ENCODE peak calls at places on chromosomes 4 and X, in nine cellular contexts. One of them, this sample, is unnamed.

GRCh38 chr4:54525602-54526001 is 132.2 kb upstream of the KIT start:
- DNase-seq in NCI-H1105: no peak
- DNase-seq in RPMI7951: peak; percentile 94
- DNase-seq in RCC 7860: peak; percentile 89
- DNase-seq in foreskin fibroblast: peak; percentile 79
- DNase-seq in NCI-H446: no peak
- DNase-seq in stimulated activated CD4-positive, alpha-beta T cell treated with anti-CD3 and anti-CD28 coated beads, Interleukin-2, amount 100 ng/mL, for 24 hours: no peak
- DNase-seq in mesenchymal stem cell: peak; percentile 60
- DNase-seq in BJ: peak; percentile 86
- DNase-seq in this sample: no peak

GRCh38 chr4:54872246-54872645 is 214.5 kb downstream of the KIT start:
- DNase-seq in NCI-H1105: no peak
- DNase-seq in RPMI7951: peak; percentile 23
- DNase-seq in RCC 7860: no peak
- DNase-seq in foreskin fibroblast: peak; percentile 10
- DNase-seq in NCI-H446: no peak
- DNase-seq in stimulated activated CD4-positive, alpha-beta T cell treated with anti-CD3 and anti-CD28 coated beads, Interleukin-2, amount 100 ng/mL, for 24 hours: no peak
- DNase-seq in mesenchymal stem cell: peak; percentile 10
- DNase-seq in BJ: peak; percentile 40
- DNase-seq in this sample: no peak

GRCh38 chrX:14942341-14942740 is 69.1 kb downstream of the MOSPD2 start:
- DNase-seq in NCI-H1105: no peak
- DNase-seq in RPMI7951: peak; percentile 20
- DNase-seq in RCC 7860: no peak
- DNase-seq in foreskin fibroblast: no peak
- DNase-seq in NCI-H446: no peak
- DNase-seq in stimulated activated CD4-positive, alpha-beta T cell treated with anti-CD3 and anti-CD28 coated beads, Interleukin-2, amount 100 ng/mL, for 24 hours: no peak
- DNase-seq in mesenchymal stem cell: no peak
- DNase-seq in BJ: no peak
- DNase-seq in this sample: no peak

GRCh38 chr4:181194096-181194495 is 1049.1 kb upstream of the TENM3 start:
- DNase-seq in NCI-H1105: no peak
- DNase-seq in RPMI7951: no peak
- DNase-seq in RCC 7860: no peak
- DNase-seq in foreskin fibroblast: no peak
- DNase-seq in NCI-H446: no peak
- DNase-seq in stimulated activated CD4-positive, alpha-beta T cell treated with anti-CD3 and anti-CD28 coated beads, Interleukin-2, amount 100 ng/mL, for 24 hours: no peak
- DNase-seq in mesenchymal stem cell: no peak
- DNase-seq in BJ: no peak
- DNase-seq in this sample: no peak

GRCh38 chr4:119138046-119138445 is 2.4 kb downstream of the MYOZ2 start:
- DNase-seq in NCI-H1105: no peak
- DNase-seq in RPMI7951: peak; percentile 24
- DNase-seq in RCC 7860: no peak
- DNase-seq in foreskin fibroblast: peak; percentile 16
- DNase-seq in NCI-H446: no peak
- DNase-seq in stimulated activated CD4-positive, alpha-beta T cell treated with anti-CD3 and anti-CD28 coated beads, Interleukin-2, amount 100 ng/mL, for 24 hours: no peak
- DNase-seq in mesenchymal stem cell: peak; percentile 46
- DNase-seq in BJ: no peak
- DNase-seq in this sample: no peak

GRCh38 chr4:76211769-76212168 is 1.9 kb downstream of the SCARB2 start:
- DNase-seq in NCI-H1105: no peak
- DNase-seq in RPMI7951: no peak
- DNase-seq in RCC 7860: no peak
- DNase-seq in foreskin fibroblast: no peak
- DNase-seq in NCI-H446: no peak
- DNase-seq in stimulated activated CD4-positive, alpha-beta T cell treated with anti-CD3 and anti-CD28 coated beads, Interleukin-2, amount 100 ng/mL, for 24 hours: no peak
- DNase-seq in mesenchymal stem cell: no peak
- DNase-seq in BJ: no peak
- DNase-seq in this sample: no peak

GRCh38 chr4:1356181-1356998 is 9.4 kb downstream of the UVSSA start:
- DNase-seq in NCI-H1105: no peak
- DNase-seq in RPMI7951: peak; percentile 23
- DNase-seq in RCC 7860: no peak
- DNase-seq in foreskin fibroblast: no peak
- DNase-seq in NCI-H446: no peak
- DNase-seq in stimulated activated CD4-positive, alpha-beta T cell treated with anti-CD3 and anti-CD28 coated beads, Interleukin-2, amount 100 ng/mL, for 24 hours: peak; percentile 62
- DNase-seq in mesenchymal stem cell: peak; percentile 54
- DNase-seq in BJ: no peak
- DNase-seq in this sample: peak; percentile 77

GRCh38 chr4:113645771-113646455 is 115.6 kb downstream of the CAMK2D start:
- DNase-seq in NCI-H1105: no peak
- DNase-seq in RPMI7951: peak; percentile 82
- DNase-seq in RCC 7860: peak; percentile 67
- DNase-seq in foreskin fibroblast: peak; percentile 58
- DNase-seq in NCI-H446: no peak
- DNase-seq in stimulated activated CD4-positive, alpha-beta T cell treated with anti-CD3 and anti-CD28 coated beads, Interleukin-2, amount 100 ng/mL, for 24 hours: no peak
- DNase-seq in mesenchymal stem cell: peak; percentile 45
- DNase-seq in BJ: no peak
- DNase-seq in this sample: no peak

GRCh38 chr4:119728692-119729593 is 100.3 kb upstream of the PDE5A start:
- DNase-seq in NCI-H1105: no peak
- DNase-seq in RPMI7951: no peak
- DNase-seq in RCC 7860: no peak
- DNase-seq in foreskin fibroblast: peak; percentile 35
- DNase-seq in NCI-H446: no peak
- DNase-seq in stimulated activated CD4-positive, alpha-beta T cell treated with anti-CD3 and anti-CD28 coated beads, Interleukin-2, amount 100 ng/mL, for 24 hours: no peak
- DNase-seq in mesenchymal stem cell: no peak
- DNase-seq in BJ: no peak
- DNase-seq in this sample: no peak

GRCh38 chr4:94758141-94758699 is 465 bp downstream of the BMPR1B start:
- DNase-seq in NCI-H1105: no peak
- DNase-seq in RPMI7951: no peak
- DNase-seq in RCC 7860: no peak
- DNase-seq in foreskin fibroblast: peak; percentile 23
- DNase-seq in NCI-H446: no peak
- DNase-seq in stimulated activated CD4-positive, alpha-beta T cell treated with anti-CD3 and anti-CD28 coated beads, Interleukin-2, amount 100 ng/mL, for 24 hours: no peak
- DNase-seq in mesenchymal stem cell: peak; percentile 26
- DNase-seq in BJ: no peak
- DNase-seq in this sample: no peak

GRCh38 chrX:11579856-11580595 is 85.7 kb downstream of the ARHGAP6 start:
- DNase-seq in NCI-H1105: peak; percentile 3
- DNase-seq in RPMI7951: no peak
- DNase-seq in RCC 7860: peak; percentile 58
- DNase-seq in foreskin fibroblast: no peak
- DNase-seq in NCI-H446: no peak
- DNase-seq in stimulated activated CD4-positive, alpha-beta T cell treated with anti-CD3 and anti-CD28 coated beads, Interleukin-2, amount 100 ng/mL, for 24 hours: no peak
- DNase-seq in mesenchymal stem cell: peak; percentile 11
- DNase-seq in BJ: no peak
- DNase-seq in this sample: no peak

GRCh38 chrX:46912673-46913491 is 661 bp downstream of the JADE3 start:
- DNase-seq in NCI-H1105: peak; percentile 3
- DNase-seq in RPMI7951: peak; percentile 60
- DNase-seq in RCC 7860: peak; percentile 16
- DNase-seq in foreskin fibroblast: peak; percentile 29
- DNase-seq in NCI-H446: no peak
- DNase-seq in stimulated activated CD4-positive, alpha-beta T cell treated with anti-CD3 and anti-CD28 coated beads, Interleukin-2, amount 100 ng/mL, for 24 hours: peak; percentile 22
- DNase-seq in mesenchymal stem cell: peak; percentile 59
- DNase-seq in BJ: no peak
- DNase-seq in this sample: peak; percentile 76

GRCh38 chr4:147709999-147710398 is 21.9 kb upstream of the ARHGAP10 start:
- DNase-seq in NCI-H1105: no peak
- DNase-seq in RPMI7951: peak; percentile 67
- DNase-seq in RCC 7860: peak; percentile 5
- DNase-seq in foreskin fibroblast: peak; percentile 45
- DNase-seq in NCI-H446: no peak
- DNase-seq in stimulated activated CD4-positive, alpha-beta T cell treated with anti-CD3 and anti-CD28 coated beads, Interleukin-2, amount 100 ng/mL, for 24 hours: no peak
- DNase-seq in mesenchymal stem cell: peak; percentile 60
- DNase-seq in BJ: no peak
- DNase-seq in this sample: no peak

GRCh38 chrX:139739138-139739537 is 31.2 kb upstream of the MCF2 start:
- DNase-seq in NCI-H1105: no peak
- DNase-seq in RPMI7951: peak; percentile 82
- DNase-seq in RCC 7860: peak; percentile 12
- DNase-seq in foreskin fibroblast: peak; percentile 67
- DNase-seq in NCI-H446: no peak
- DNase-seq in stimulated activated CD4-positive, alpha-beta T cell treated with anti-CD3 and anti-CD28 coated beads, Interleukin-2, amount 100 ng/mL, for 24 hours: peak; percentile 15
- DNase-seq in mesenchymal stem cell: peak; percentile 55
- DNase-seq in BJ: peak; percentile 30
- DNase-seq in this sample: no peak

GRCh38 chr4:140019619-140020367 is 134.2 kb downstream of the MAML3 start:
- DNase-seq in NCI-H1105: no peak
- DNase-seq in RPMI7951: no peak
- DNase-seq in RCC 7860: no peak
- DNase-seq in foreskin fibroblast: no peak
- DNase-seq in NCI-H446: no peak
- DNase-seq in stimulated activated CD4-positive, alpha-beta T cell treated with anti-CD3 and anti-CD28 coated beads, Interleukin-2, amount 100 ng/mL, for 24 hours: no peak
- DNase-seq in mesenchymal stem cell: no peak
- DNase-seq in BJ: no peak
- DNase-seq in this sample: no peak

GRCh38 chr4:129901205-129901604 is 805.3 kb downstream of the C4orf33 start:
- DNase-seq in NCI-H1105: no peak
- DNase-seq in RPMI7951: no peak
- DNase-seq in RCC 7860: no peak
- DNase-seq in foreskin fibroblast: no peak
- DNase-seq in NCI-H446: no peak
- DNase-seq in stimulated activated CD4-positive, alpha-beta T cell treated with anti-CD3 and anti-CD28 coated beads, Interleukin-2, amount 100 ng/mL, for 24 hours: no peak
- DNase-seq in mesenchymal stem cell: no peak
- DNase-seq in BJ: no peak
- DNase-seq in this sample: no peak

GRCh38 chr4:139458999-139459398 is 5.1 kb downstream of the RAB33B start:
- DNase-seq in NCI-H1105: no peak
- DNase-seq in RPMI7951: no peak
- DNase-seq in RCC 7860: no peak
- DNase-seq in foreskin fibroblast: no peak
- DNase-seq in NCI-H446: no peak
- DNase-seq in stimulated activated CD4-positive, alpha-beta T cell treated with anti-CD3 and anti-CD28 coated beads, Interleukin-2, amount 100 ng/mL, for 24 hours: no peak
- DNase-seq in mesenchymal stem cell: no peak
- DNase-seq in BJ: no peak
- DNase-seq in this sample: no peak

GRCh38 chr4:17702666-17703065 is 78.8 kb downstream of the FAM184B start:
- DNase-seq in NCI-H1105: no peak
- DNase-seq in RPMI7951: no peak
- DNase-seq in RCC 7860: no peak
- DNase-seq in foreskin fibroblast: no peak
- DNase-seq in NCI-H446: no peak
- DNase-seq in stimulated activated CD4-positive, alpha-beta T cell treated with anti-CD3 and anti-CD28 coated beads, Interleukin-2, amount 100 ng/mL, for 24 hours: no peak
- DNase-seq in mesenchymal stem cell: no peak
- DNase-seq in BJ: no peak
- DNase-seq in this sample: no peak

GRCh38 chr4:154001187-154001586 is 212.3 kb upstream of the SFRP2 start:
- DNase-seq in NCI-H1105: no peak
- DNase-seq in RPMI7951: no peak
- DNase-seq in RCC 7860: no peak
- DNase-seq in foreskin fibroblast: no peak
- DNase-seq in NCI-H446: no peak
- DNase-seq in stimulated activated CD4-positive, alpha-beta T cell treated with anti-CD3 and anti-CD28 coated beads, Interleukin-2, amount 100 ng/mL, for 24 hours: no peak
- DNase-seq in mesenchymal stem cell: no peak
- DNase-seq in BJ: no peak
- DNase-seq in this sample: no peak

GRCh38 chr4:26213317-26213716 is 107.5 kb upstream of the RBPJ start:
- DNase-seq in NCI-H1105: no peak
- DNase-seq in RPMI7951: peak; percentile 72
- DNase-seq in RCC 7860: no peak
- DNase-seq in foreskin fibroblast: no peak
- DNase-seq in NCI-H446: no peak
- DNase-seq in stimulated activated CD4-positive, alpha-beta T cell treated with anti-CD3 and anti-CD28 coated beads, Interleukin-2, amount 100 ng/mL, for 24 hours: no peak
- DNase-seq in mesenchymal stem cell: no peak
- DNase-seq in BJ: no peak
- DNase-seq in this sample: no peak

GRCh38 chr4:5003372-5003857 is 15.8 kb downstream of the CYTL1 start:
- DNase-seq in NCI-H1105: no peak
- DNase-seq in RPMI7951: no peak
- DNase-seq in RCC 7860: no peak
- DNase-seq in foreskin fibroblast: no peak
- DNase-seq in NCI-H446: no peak
- DNase-seq in stimulated activated CD4-positive, alpha-beta T cell treated with anti-CD3 and anti-CD28 coated beads, Interleukin-2, amount 100 ng/mL, for 24 hours: no peak
- DNase-seq in mesenchymal stem cell: no peak
- DNase-seq in BJ: no peak
- DNase-seq in this sample: peak; percentile 43

GRCh38 chrX:8971116-8971515 is 62.8 kb downstream of the FAM9B start:
- DNase-seq in NCI-H1105: no peak
- DNase-seq in RPMI7951: peak; percentile 63
- DNase-seq in RCC 7860: peak; percentile 27
- DNase-seq in foreskin fibroblast: peak; percentile 22
- DNase-seq in NCI-H446: peak; percentile 2
- DNase-seq in stimulated activated CD4-positive, alpha-beta T cell treated with anti-CD3 and anti-CD28 coated beads, Interleukin-2, amount 100 ng/mL, for 24 hours: no peak
- DNase-seq in mesenchymal stem cell: peak; percentile 62
- DNase-seq in BJ: no peak
- DNase-seq in this sample: peak; percentile 60

GRCh38 chr4:31557444-31557843 is 837.3 kb downstream of the PCDH7 start:
- DNase-seq in NCI-H1105: no peak
- DNase-seq in RPMI7951: peak; percentile 0
- DNase-seq in RCC 7860: no peak
- DNase-seq in foreskin fibroblast: no peak
- DNase-seq in NCI-H446: no peak
- DNase-seq in stimulated activated CD4-positive, alpha-beta T cell treated with anti-CD3 and anti-CD28 coated beads, Interleukin-2, amount 100 ng/mL, for 24 hours: no peak
- DNase-seq in mesenchymal stem cell: no peak
- DNase-seq in BJ: no peak
- DNase-seq in this sample: peak; percentile 7

This sample was measured in NB4.